ENCODE peak calls at places on chromosomes 3 and 15, in five cellular contexts. One of them, this sample, is unnamed.

GRCh38 chr15:57607570-57608000 is 15.9 kb downstream of the MYZAP start:
- DNase-seq in GM12865: no peak
- DNase-seq in AG10803: peak
- DNase-seq in nephron progenitor cell: no peak
- DNase-seq in GM23338: no peak
- DNase-seq in this sample: no peak

GRCh38 chr15:99721104-99721778 is 12.0 kb downstream of the LYSMD4 start:
- DNase-seq in GM12865: no peak
- DNase-seq in AG10803: no peak
- DNase-seq in nephron progenitor cell: no peak
- DNase-seq in GM23338: no peak
- DNase-seq in this sample: no peak

GRCh38 chr3:10978956-10979355 is 13.6 kb upstream of the SLC6A1 start:
- DNase-seq in GM12865: no peak
- DNase-seq in AG10803: no peak
- DNase-seq in nephron progenitor cell: no peak
- DNase-seq in GM23338: no peak
- DNase-seq in this sample: no peak

GRCh38 chr15:69608661-69609060 is 156.0 kb downstream of the RPLP1 start:
- DNase-seq in GM12865: no peak
- DNase-seq in AG10803: no peak
- DNase-seq in nephron progenitor cell: no peak
- DNase-seq in GM23338: no peak
- DNase-seq in this sample: no peak

GRCh38 chr3:108125550-108126071 is 34.8 kb upstream of the CD47 start:
- DNase-seq in GM12865: peak
- DNase-seq in AG10803: no peak
- DNase-seq in nephron progenitor cell: no peak
- DNase-seq in GM23338: no peak
- DNase-seq in this sample: no peak

GRCh38 chr15:78921517-78921916 is 23.3 kb downstream of the CTSH start:
- DNase-seq in GM12865: no peak
- DNase-seq in AG10803: no peak
- DNase-seq in nephron progenitor cell: no peak
- DNase-seq in GM23338: no peak
- DNase-seq in this sample: no peak

GRCh38 chr3:14516738-14517345 is 23.3 kb downstream of the GRIP2 start:
- DNase-seq in GM12865: no peak
- DNase-seq in AG10803: no peak
- DNase-seq in nephron progenitor cell: no peak
- DNase-seq in GM23338: no peak
- DNase-seq in this sample: no peak

GRCh38 chr15:92106691-92107090 is 253.2 kb downstream of the SLCO3A1 start:
- DNase-seq in GM12865: no peak
- DNase-seq in AG10803: no peak
- DNase-seq in nephron progenitor cell: no peak
- DNase-seq in GM23338: no peak
- DNase-seq in this sample: no peak

GRCh38 chr3:82783188-82783587 is 1021.7 kb upstream of the GBE1 start:
- DNase-seq in GM12865: no peak
- DNase-seq in AG10803: no peak
- DNase-seq in nephron progenitor cell: no peak
- DNase-seq in GM23338: no peak
- DNase-seq in this sample: no peak

GRCh38 chr3:11635671-11636371 is 7.9 kb downstream of the VGLL4 start:
- DNase-seq in GM12865: no peak
- DNase-seq in AG10803: no peak
- DNase-seq in nephron progenitor cell: no peak
- DNase-seq in GM23338: no peak
- DNase-seq in this sample: no peak

GRCh38 chr15:67542462-67543347 is at the start of gene MAP2K5:
- DNase-seq in GM12865: peak
- DNase-seq in AG10803: peak
- DNase-seq in nephron progenitor cell: peak
- DNase-seq in GM23338: peak
- DNase-seq in this sample: peak

GRCh38 chr3:73206006-73206405 is 144.5 kb downstream of the EBLN2 start:
- DNase-seq in GM12865: no peak
- DNase-seq in AG10803: no peak
- DNase-seq in nephron progenitor cell: no peak
- DNase-seq in GM23338: no peak
- DNase-seq in this sample: no peak

GRCh38 chr15:37900286-37901221 is 33.9 kb upstream of the TMCO5A start:
- DNase-seq in GM12865: no peak
- DNase-seq in AG10803: peak
- DNase-seq in nephron progenitor cell: no peak
- DNase-seq in GM23338: no peak
- DNase-seq in this sample: no peak

GRCh38 chr3:8443829-8444791 is 57.5 kb upstream of the LMCD1 start:
- DNase-seq in GM12865: peak
- DNase-seq in AG10803: peak
- DNase-seq in nephron progenitor cell: peak
- DNase-seq in GM23338: peak
- DNase-seq in this sample: no peak

GRCh38 chr3:61565569-61565968 is 4.2 kb downstream of the PTPRG start:
- DNase-seq in GM12865: no peak
- DNase-seq in AG10803: no peak
- DNase-seq in nephron progenitor cell: no peak
- DNase-seq in GM23338: no peak
- DNase-seq in this sample: no peak

GRCh38 chr15:61337541-61337940 is 108.4 kb upstream of the RORA start:
- DNase-seq in GM12865: no peak
- DNase-seq in AG10803: no peak
- DNase-seq in nephron progenitor cell: no peak
- DNase-seq in GM23338: no peak
- DNase-seq in this sample: no peak

GRCh38 chr3:152583913-152584312 is 251.0 kb upstream of the P2RY1 start:
- DNase-seq in GM12865: no peak
- DNase-seq in AG10803: peak
- DNase-seq in nephron progenitor cell: no peak
- DNase-seq in GM23338: no peak
- DNase-seq in this sample: no peak

GRCh38 chr3:152589644-152590043 is 245.3 kb upstream of the P2RY1 start:
- DNase-seq in GM12865: no peak
- DNase-seq in AG10803: no peak
- DNase-seq in nephron progenitor cell: no peak
- DNase-seq in GM23338: no peak
- DNase-seq in this sample: no peak

GRCh38 chr3:152587861-152588260 is 247.1 kb upstream of the P2RY1 start:
- DNase-seq in GM12865: no peak
- DNase-seq in AG10803: no peak
- DNase-seq in nephron progenitor cell: no peak
- DNase-seq in GM23338: no peak
- DNase-seq in this sample: no peak

GRCh38 chr3:152591448-152592003 is 243.4 kb upstream of the P2RY1 start:
- DNase-seq in GM12865: no peak
- DNase-seq in AG10803: no peak
- DNase-seq in nephron progenitor cell: no peak
- DNase-seq in GM23338: no peak
- DNase-seq in this sample: no peak

DNA sequence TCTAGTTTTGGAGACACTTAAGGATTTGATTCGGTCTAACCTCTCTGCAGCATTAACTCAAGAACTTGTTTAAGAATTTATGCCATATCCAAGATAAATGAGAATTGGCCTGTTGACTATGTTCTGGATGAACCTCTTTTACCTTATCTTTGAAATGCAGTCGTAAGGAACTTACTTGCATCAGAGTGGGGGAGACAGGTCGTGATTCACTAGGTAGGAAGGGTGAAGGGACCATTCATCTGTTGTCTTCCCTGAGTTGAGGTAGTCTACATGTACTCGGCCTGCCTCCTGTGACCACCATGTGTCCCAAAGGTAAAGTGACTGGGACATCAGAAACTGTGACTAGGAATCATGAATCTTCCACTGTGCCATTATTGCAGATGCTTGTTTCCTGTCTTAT is 248.0 kb upstream of the P2RY1 start:
- DNase-seq in GM12865: no peak
- DNase-seq in AG10803: no peak
- DNase-seq in nephron progenitor cell: no peak
- DNase-seq in GM23338: no peak
- DNase-seq in this sample: no peak
- TF ChIP-seq CTCF in GM12865: no peak
- TF ChIP-seq CTCF in AG10803: no peak
- TF ChIP-seq CTCF in nephron progenitor cell: no peak
- TF ChIP-seq CTCF in GM23338: no peak
- TF ChIP-seq CTCF in this sample: no peak

GRCh38 chr3:162489853-162490252 is 993.2 kb downstream of the OTOL1 start:
- DNase-seq in GM12865: no peak
- DNase-seq in AG10803: peak
- DNase-seq in nephron progenitor cell: no peak
- DNase-seq in GM23338: peak
- DNase-seq in this sample: no peak
- TF ChIP-seq CTCF in GM12865: no peak
- TF ChIP-seq CTCF in AG10803: peak
- TF ChIP-seq CTCF in nephron progenitor cell: no peak
- TF ChIP-seq CTCF in GM23338: peak
- TF ChIP-seq CTCF in this sample: no peak

DNA sequence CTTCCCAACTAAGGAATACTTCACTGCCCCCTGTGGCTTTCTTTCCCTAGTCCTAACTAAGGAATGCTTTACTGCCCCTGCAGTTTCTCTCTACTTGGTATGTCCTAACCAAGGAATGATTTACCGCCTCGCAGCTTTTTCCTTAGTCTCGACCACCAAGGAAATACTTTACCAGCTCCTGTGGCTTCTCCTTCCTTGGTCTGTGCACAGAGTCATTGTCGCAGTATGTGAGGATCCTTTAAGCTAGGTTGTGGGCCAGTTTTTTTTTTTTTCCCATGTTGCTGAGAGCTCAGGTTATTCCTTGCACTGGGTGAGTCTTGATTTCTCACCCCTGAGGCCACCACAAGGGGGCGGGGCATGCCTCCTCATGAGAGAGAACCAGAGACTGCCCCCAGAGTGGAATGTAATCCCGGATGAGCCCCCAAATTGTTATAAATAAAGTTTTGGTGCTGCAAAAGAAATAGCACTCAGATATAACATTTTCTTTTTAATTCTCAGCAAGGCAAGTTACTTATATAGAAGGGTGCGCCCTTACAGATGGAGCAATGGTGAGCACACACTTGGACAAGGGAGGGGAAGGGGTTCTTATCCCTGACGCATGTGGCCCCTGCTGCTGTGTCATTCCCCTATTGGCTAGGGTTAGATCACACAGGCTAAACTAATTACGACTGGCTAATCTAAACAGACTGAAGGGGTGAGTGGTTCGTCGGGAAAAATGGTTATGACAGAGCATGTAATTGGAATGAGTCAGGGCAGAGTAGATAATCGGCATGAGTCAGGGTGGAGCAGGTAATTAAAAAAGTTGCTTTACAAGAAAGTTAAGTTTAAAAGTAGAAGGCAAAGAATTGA is 27.0 kb downstream of the NDUFB4 start:
- DNase-seq in GM12865: peak
- DNase-seq in AG10803: peak
- DNase-seq in nephron progenitor cell: peak
- DNase-seq in GM23338: peak
- DNase-seq in this sample: no peak
- TF ChIP-seq CTCF in GM12865: peak
- TF ChIP-seq CTCF in AG10803: peak
- TF ChIP-seq CTCF in nephron progenitor cell: no peak
- TF ChIP-seq CTCF in GM23338: peak
- TF ChIP-seq CTCF in this sample: no peak

GRCh38 chr15:50149090-50149489 is 30.1 kb upstream of the ATP8B4 start:
- DNase-seq in GM12865: no peak
- DNase-seq in AG10803: no peak
- DNase-seq in nephron progenitor cell: no peak
- DNase-seq in GM23338: no peak
- DNase-seq in this sample: no peak

GRCh38 chr15:50146661-50147060 is 27.6 kb upstream of the ATP8B4 start:
- DNase-seq in GM12865: no peak
- DNase-seq in AG10803: no peak
- DNase-seq in nephron progenitor cell: no peak
- DNase-seq in GM23338: no peak
- DNase-seq in this sample: no peak

GRCh38 chr15:50150851-50151250 is 31.1 kb upstream of the SLC27A2 start:
- DNase-seq in GM12865: no peak
- DNase-seq in AG10803: no peak
- DNase-seq in nephron progenitor cell: no peak
- DNase-seq in GM23338: no peak
- DNase-seq in this sample: no peak

GRCh38 chr15:50150349-50150748 is 31.3 kb upstream of the ATP8B4 start:
- DNase-seq in GM12865: peak
- DNase-seq in AG10803: no peak
- DNase-seq in nephron progenitor cell: no peak
- DNase-seq in GM23338: no peak
- DNase-seq in this sample: no peak

DNA sequence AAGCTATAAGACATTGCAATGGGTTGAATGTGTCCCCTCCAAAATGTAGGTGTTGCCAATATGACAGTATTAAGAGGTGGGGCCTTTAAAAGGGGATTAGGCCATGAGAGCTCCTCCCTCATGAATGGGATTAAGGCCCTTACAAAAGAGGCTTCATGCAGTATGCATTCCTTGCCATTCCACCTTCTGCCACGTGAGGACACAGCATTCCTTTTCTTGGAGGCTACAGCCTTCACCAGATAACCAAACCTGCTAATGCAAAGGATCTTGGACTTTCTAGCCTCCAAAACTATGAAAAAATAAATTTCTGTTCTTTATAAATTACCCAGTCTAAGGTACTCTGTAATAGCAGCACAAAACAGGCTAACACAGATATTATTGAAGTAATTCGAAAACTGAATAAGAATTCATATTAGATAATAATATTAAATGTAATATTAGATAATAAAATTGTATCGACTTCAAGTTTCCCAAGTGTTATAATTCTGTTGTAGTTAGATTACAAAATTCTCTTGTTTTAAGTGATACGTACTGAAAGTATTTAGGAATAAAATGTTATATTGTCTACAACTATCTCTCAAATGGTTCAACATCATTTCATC is 29.4 kb upstream of the ATP8B4 start:
- DNase-seq in GM12865: peak
- DNase-seq in AG10803: peak
- DNase-seq in nephron progenitor cell: peak
- DNase-seq in GM23338: peak
- DNase-seq in this sample: no peak
- TF ChIP-seq CTCF in GM12865: peak
- TF ChIP-seq CTCF in AG10803: peak
- TF ChIP-seq CTCF in nephron progenitor cell: peak
- TF ChIP-seq CTCF in GM23338: peak
- TF ChIP-seq CTCF in this sample: peak

GRCh38 chr3:39657075-39657474 is 152.3 kb upstream of the MYRIP start:
- DNase-seq in GM12865: no peak
- DNase-seq in AG10803: no peak
- DNase-seq in nephron progenitor cell: no peak
- DNase-seq in GM23338: no peak
- DNase-seq in this sample: no peak

GRCh38 chr3:39651993-39652739 is 157.2 kb upstream of the MYRIP start:
- DNase-seq in GM12865: no peak
- DNase-seq in AG10803: no peak
- DNase-seq in nephron progenitor cell: no peak
- DNase-seq in GM23338: no peak
- DNase-seq in this sample: no peak

DNA sequence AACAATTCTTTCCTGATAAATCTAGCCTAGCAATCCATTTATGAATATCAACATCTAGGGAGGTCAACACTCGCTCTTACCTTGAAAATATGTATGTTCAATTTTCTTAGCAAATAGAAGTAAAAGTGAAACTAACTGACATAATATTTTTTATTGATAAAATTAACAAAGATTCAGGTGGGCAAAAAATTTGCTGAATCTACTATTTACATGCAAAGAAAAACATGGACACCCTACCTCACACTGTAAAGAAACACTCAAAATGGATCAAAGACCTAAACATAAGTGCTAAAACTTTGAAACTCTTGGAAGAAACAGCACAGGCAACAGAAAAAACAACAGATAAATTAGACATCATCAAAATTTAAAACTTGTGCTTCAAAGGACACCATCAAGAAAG is 151.6 kb upstream of the MYRIP start:
- DNase-seq in GM12865: no peak
- DNase-seq in AG10803: no peak
- DNase-seq in nephron progenitor cell: no peak
- DNase-seq in GM23338: no peak
- DNase-seq in this sample: no peak
- TF ChIP-seq CTCF in GM12865: no peak
- TF ChIP-seq CTCF in AG10803: no peak
- TF ChIP-seq CTCF in nephron progenitor cell: no peak
- TF ChIP-seq CTCF in GM23338: no peak
- TF ChIP-seq CTCF in this sample: no peak

This sample was measured in GM13976.